ENCODE peak calls at places on chromosomes 7 and 10, in four cellular contexts. P is WTC11, F is HepG2, R is K562. L is an unnamed sample.

GRCh38 chr7:135335628-135336139 is 102.0 kb downstream of the STRA8 start:
- DNase-seq in F (peak), R (peak), P (peak), L (peak)

GRCh38 chr7:151351027-151351426 is 9.4 kb downstream of the NUB1 start:
- DNase-seq in R (peak), P (peak), F (no peak), L (peak)

GRCh38 chr7:29297194-29297890 is 102.8 kb downstream of the CHN2 start:
- DNase-seq in F (no peak), P (peak), R (peak), L (no peak)

GRCh38 chr10:34859170-34859569 is 44.1 kb upstream of the PARD3 start:
- DNase-seq in F (peak), P (no peak), R (no peak), L (no peak)

GRCh38 chr7:6307762-6308161 is 35.3 kb upstream of the CYTH3 start:
- DNase-seq in P (no peak), R (no peak), F (peak), L (no peak)

GRCh38 chr10:132153616-132154217 is 33.0 kb upstream of the DPYSL4 start:
- DNase-seq in P (no peak), R (no peak), F (no peak), L (no peak)

GRCh38 chr10:113753020-113753692 is 1.7 kb downstream of the PLEKHS1 start:
- DNase-seq in R (no peak), P (no peak), F (no peak), L (no peak)

GRCh38 chr7:106664343-106664742 is 3.4 kb upstream of the CCDC71L start:
- DNase-seq in R (no peak), P (no peak), F (no peak), L (no peak)

GRCh38 chr7:151559557-151560183 is 40.0 kb upstream of the RHEB start:
- DNase-seq in F (peak), P (no peak), R (no peak), L (no peak)

GRCh38 chr7:103637080-103637479 is 191.1 kb upstream of the SLC26A5 start:
- DNase-seq in R (no peak), F (no peak), P (no peak), L (no peak)

GRCh38 chr7:7438851-7439250 is 96.8 kb downstream of the COL28A1 start:
- DNase-seq in R (no peak), F (peak), P (no peak), L (no peak)

GRCh38 chr7:151491859-151492258 is 27.8 kb downstream of the RHEB start:
- DNase-seq in F (peak), R (no peak), P (no peak), L (no peak)

GRCh38 chr10:102334106-102334505 is 61.4 kb upstream of the NFKB2 start:
- DNase-seq in F (no peak), P (no peak), R (no peak), L (no peak)

GRCh38 chr7:123615344-123615743 is 13.7 kb downstream of the ASB15 start:
- DNase-seq in P (no peak), R (no peak), F (peak), L (no peak)

GRCh38 chr10:11150255-11150731 is 132.6 kb downstream of the CELF2 start:
- DNase-seq in R (no peak), P (no peak), F (no peak), L (no peak)

GRCh38 chr10:48275743-48276142 is 1.2 kb upstream of the FRMPD2 start:
- DNase-seq in R (no peak), P (no peak), F (no peak), L (no peak)

GRCh38 chr10:7085913-7086589 is 324.8 kb downstream of the SFMBT2 start:
- DNase-seq in P (peak), F (no peak), R (peak), L (peak)

GRCh38 chr10:67520924-67521520 is 175.0 kb downstream of the CTNNA3 start:
- DNase-seq in F (peak), R (peak), P (no peak), L (peak)

GRCh38 chr7:29921404-29922010 is 68.1 kb downstream of the SCRN1 start:
- DNase-seq in P (peak), R (peak), F (peak), L (peak)

DNA sequence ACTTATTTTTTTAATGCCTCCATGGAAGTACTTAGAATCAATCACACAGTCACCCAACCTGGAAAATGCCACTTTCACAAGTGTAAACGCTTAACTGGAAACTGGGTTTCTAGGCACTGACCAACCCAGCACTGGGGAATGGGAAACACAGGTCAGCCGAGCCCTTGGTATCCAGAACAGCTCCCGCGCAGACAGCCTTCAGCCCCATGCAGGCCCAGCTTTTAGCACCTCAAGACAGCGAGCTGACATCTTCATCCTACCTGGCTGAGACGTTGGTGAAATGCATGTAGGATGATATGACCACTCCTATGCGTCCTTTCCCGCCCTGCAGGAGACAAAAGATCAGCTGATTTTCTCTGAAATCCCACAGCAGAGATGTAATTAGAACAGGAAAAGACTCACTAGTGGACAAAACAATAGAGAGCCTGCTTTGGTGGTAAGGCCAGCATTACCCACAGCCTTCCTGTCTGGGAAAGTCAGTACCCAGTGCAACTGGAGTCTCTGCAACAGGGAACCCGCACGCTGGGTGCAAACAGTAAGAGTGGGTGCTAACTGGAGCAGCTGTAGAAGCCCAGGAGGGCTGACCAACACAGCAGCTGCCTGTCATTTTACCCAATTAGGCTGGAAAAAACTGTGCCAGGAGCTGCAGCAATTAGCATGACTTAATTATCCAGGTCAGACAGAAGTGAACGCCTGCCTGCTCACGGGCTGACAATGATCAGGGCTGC is 153.7 kb downstream of the TNS3 start:
- DNase-seq in R (no peak), P (no peak), F (no peak), L (no peak)
- TF ChIP-seq ELF4 in R (no peak), P (no peak), F (no peak), L (no peak)

GRCh38 chr10:62047960-62048383 is 146.5 kb downstream of the ARID5B start:
- DNase-seq in F (peak), P (no peak), R (no peak), L (no peak)

GRCh38 chr10:62048473-62048872 is 147.0 kb downstream of the ARID5B start:
- DNase-seq in F (no peak), P (no peak), R (no peak), L (no peak)

GRCh38 chr10:62045765-62046521 is 144.4 kb downstream of the ARID5B start:
- DNase-seq in R (no peak), F (peak), P (no peak), L (no peak)

GRCh38 chr10:62047240-62047897 is 145.9 kb downstream of the ARID5B start:
- DNase-seq in F (no peak), R (no peak), P (no peak), L (no peak)

GRCh38 chr10:62046522-62047239 is 145.2 kb downstream of the ARID5B start:
- DNase-seq in R (no peak), F (peak), P (no peak), L (no peak)
- TF ChIP-seq ELF4 in R (no peak), F (no peak), P (no peak), L (no peak)

GRCh38 chr7:157595086-157595855 is 258.5 kb downstream of the DNAJB6 start:
- DNase-seq in P (no peak), F (no peak), R (no peak), L (no peak)

GRCh38 chr7:157596026-157596425 is 259.2 kb downstream of the DNAJB6 start:
- DNase-seq in P (no peak), F (no peak), R (no peak), L (no peak)

GRCh38 chr7:157596471-157596870 is 259.7 kb downstream of the DNAJB6 start:
- DNase-seq in R (no peak), P (no peak), F (no peak), L (no peak)

GRCh38 chr7:157594306-157594705 is 257.5 kb downstream of the DNAJB6 start:
- DNase-seq in F (no peak), P (no peak), R (no peak), L (no peak)

DNA sequence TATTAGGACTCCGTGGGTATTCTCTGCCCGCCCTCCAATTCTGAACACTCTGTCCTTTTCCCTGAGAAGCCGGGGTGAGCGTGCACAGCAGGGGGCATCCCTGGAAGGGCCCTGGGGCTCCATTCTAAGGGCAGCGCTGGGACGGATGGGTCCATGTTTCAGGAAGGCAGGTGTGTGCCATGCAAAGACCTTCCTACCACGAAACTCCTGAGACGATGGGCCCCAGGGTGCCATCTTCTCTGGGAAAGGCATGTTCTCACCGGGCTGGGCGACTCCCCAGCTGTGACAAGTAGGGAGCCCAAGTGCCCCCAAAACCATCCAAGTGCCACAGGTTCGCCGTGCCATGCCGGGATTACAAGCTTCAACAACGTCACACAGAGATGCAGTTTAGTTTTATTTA is 256.7 kb downstream of the DNAJB6 start:
- DNase-seq in P (no peak), R (no peak), F (no peak), L (no peak)
- TF ChIP-seq ELF4 in P (no peak), R (no peak), F (no peak), L (no peak)

GRCh38 chr10:1142596-1142995 is 86.4 kb downstream of the WDR37 start:
- DNase-seq in R (no peak), P (no peak), F (no peak), L (no peak)
- TF ChIP-seq ELF4 in R (no peak), P (no peak), F (no peak), L (no peak)

DNA sequence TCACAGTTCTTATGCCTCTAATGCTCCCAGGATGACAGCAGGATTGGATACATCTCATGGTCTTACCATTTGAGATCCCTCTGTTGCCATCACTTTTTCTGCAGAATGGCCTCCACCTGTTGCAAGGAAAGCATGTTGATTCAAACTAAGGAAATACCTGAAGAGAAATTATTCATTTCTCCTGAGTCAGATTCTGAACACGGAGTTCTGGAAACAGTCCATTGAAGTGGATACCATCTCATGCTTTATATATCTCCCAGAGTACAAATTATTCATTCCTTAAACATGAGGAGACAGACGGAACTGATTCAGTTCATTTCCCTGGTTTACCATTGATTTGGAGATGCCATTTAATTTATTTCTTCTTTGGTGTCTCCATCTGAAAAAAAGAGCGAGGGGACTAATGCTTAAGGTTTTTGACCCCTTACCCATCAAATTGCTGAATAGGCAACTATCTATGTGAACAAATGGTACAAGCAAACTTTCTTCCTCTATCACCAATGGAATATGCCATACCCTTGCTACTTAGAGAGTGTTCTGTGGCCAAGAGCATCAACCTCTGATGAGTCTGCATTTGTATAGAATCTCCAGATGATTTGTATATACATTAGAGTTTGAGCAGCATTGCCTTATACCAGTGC is 305.0 kb upstream of the LRGUK start:
- DNase-seq in R (no peak), F (no peak), P (no peak), L (no peak)
- TF ChIP-seq ELF4 in R (no peak), F (no peak), P (no peak), L (no peak)

GRCh38 chr7:25858200-25858561 is 293.8 kb upstream of the NFE2L3 start:
- DNase-seq in P (no peak), R (no peak), F (no peak), L (no peak)

GRCh38 chr7:25854059-25854458 is 297.9 kb upstream of the NFE2L3 start:
- DNase-seq in P (peak), F (no peak), R (no peak), L (no peak)

GRCh38 chr7:25857376-25858067 is 294.5 kb upstream of the NFE2L3 start:
- DNase-seq in R (peak), P (peak), F (no peak), L (peak)

GRCh38 chr7:25854608-25855497 is 297.1 kb upstream of the NFE2L3 start:
- DNase-seq in P (peak), R (peak), F (peak), L (peak)

GRCh38 chr7:25856056-25856780 is 295.8 kb upstream of the NFE2L3 start:
- DNase-seq in F (no peak), P (no peak), R (no peak), L (no peak)
- TF ChIP-seq ELF4 in F (no peak), P (no peak), R (peak), L (no peak)